ENCODE peak calls at places on chromosomes 2 and 18, in five cellular contexts. R, L, Y, S and E are unnamed samples.

GRCh38 chr18:56641714-56642331 is 3.4 kb upstream of the TXNL1 start:
- DNase-seq in R (no peak), L (no peak), Y (no peak), S (no peak), E (no peak)

GRCh38 chr2:166651080-166651675 is 157.1 kb upstream of the SCN7A start:
- DNase-seq in R (no peak), L (peak), Y (no peak), S (no peak), E (no peak)

GRCh38 chr2:164792316-164793127 is 49.1 kb downstream of the COBLL1 start:
- DNase-seq in R (no peak), L (no peak), Y (no peak), S (no peak), E (no peak)

GRCh38 chr2:241755166-241755565 is 20.7 kb downstream of the D2HGDH start:
- DNase-seq in R (no peak), L (no peak), Y (no peak), S (no peak), E (no peak)

GRCh38 chr2:85769987-85770362 is 16.2 kb downstream of the ATOH8 start:
- DNase-seq in R (no peak), L (no peak), Y (no peak), S (no peak), E (no peak)

GRCh38 chr18:46035701-46036680 is 36.1 kb downstream of the PSTPIP2 start:
- DNase-seq in R (no peak), L (no peak), Y (no peak), S (no peak), E (no peak)

GRCh38 chr2:111898703-111899514 is 502 bp downstream of the MERTK start:
- DNase-seq in R (peak), L (no peak), Y (no peak), S (peak), E (peak)

GRCh38 chr2:188032786-188033185 is 258.9 kb upstream of the GULP1 start:
- DNase-seq in R (no peak), L (no peak), Y (no peak), S (no peak), E (no peak)

GRCh38 chr2:158726906-158727592 is 68.1 kb upstream of the DAPL1 start:
- DNase-seq in R (no peak), L (no peak), Y (no peak), S (no peak), E (no peak)

GRCh38 chr18:74283646-74284045 is 8.1 kb downstream of the CYB5A start:
- DNase-seq in R (no peak), L (no peak), Y (no peak), S (no peak), E (no peak)

GRCh38 chr2:10788855-10789254 is 23.7 kb downstream of the PDIA6 start:
- DNase-seq in R (no peak), L (no peak), Y (no peak), S (no peak), E (no peak)

GRCh38 chr2:237218756-237219155 is 133.1 kb downstream of the COPS8 start:
- DNase-seq in R (no peak), L (no peak), Y (no peak), S (no peak), E (no peak)

GRCh38 chr2:105977212-105977611 is 216.9 kb downstream of the UXS1 start:
- DNase-seq in R (no peak), L (no peak), Y (no peak), S (no peak), E (no peak)

GRCh38 chr18:34077599-34077998 is 147.1 kb downstream of the NOL4 start:
- DNase-seq in R (no peak), L (no peak), Y (no peak), S (no peak), E (no peak)

GRCh38 chr2:99496021-99496420 is 6.2 kb upstream of the REV1 start:
- DNase-seq in R (no peak), L (no peak), Y (no peak), S (no peak), E (no peak)

DNA sequence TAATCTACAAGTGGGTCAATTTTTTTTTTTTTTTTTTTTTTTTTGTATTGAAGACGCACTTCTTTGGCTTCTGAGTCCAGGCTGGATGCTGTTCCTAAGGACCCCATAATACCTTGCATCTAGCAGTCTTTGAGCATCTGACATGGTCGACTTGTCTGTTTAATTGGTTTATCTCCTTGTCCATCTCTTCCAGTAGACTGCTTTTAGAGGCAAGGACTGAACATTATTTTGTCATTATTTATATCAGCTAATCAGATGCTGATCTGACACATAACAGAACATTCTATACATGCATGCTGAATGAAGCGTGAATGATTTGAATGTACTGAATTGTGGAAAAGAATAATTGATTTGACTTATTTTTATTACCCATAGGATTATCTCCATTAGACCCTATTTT is 118.7 kb downstream of the CDH7 start:
- DNase-seq in R (no peak), L (no peak), Y (no peak), S (no peak), E (no peak)
- TF ChIP-seq CTCF in R (no peak), L (no peak), Y (no peak), S (no peak), E (no peak)

GRCh38 chr2:3626118-3626816 is 31.4 kb downstream of the COLEC11 start:
- DNase-seq in R (no peak), L (no peak), Y (no peak), S (no peak), E (no peak)

GRCh38 chr2:3628241-3628679 is 29.7 kb upstream of the ALLC start:
- DNase-seq in R (no peak), L (no peak), Y (no peak), S (no peak), E (peak)

GRCh38 chr2:3627500-3628100 is 30.4 kb upstream of the ALLC start:
- DNase-seq in R (no peak), L (no peak), Y (no peak), S (no peak), E (no peak)

GRCh38 chr2:3625186-3625585 is 30.3 kb downstream of the COLEC11 start:
- DNase-seq in R (peak), L (no peak), Y (no peak), S (no peak), E (no peak)

GRCh38 chr2:3626817-3627499 is 31.0 kb upstream of the ALLC start:
- DNase-seq in R (no peak), L (no peak), Y (no peak), S (no peak), E (peak)
- TF ChIP-seq CTCF in R (no peak), L (no peak), Y (no peak), S (no peak), E (no peak)

GRCh38 chr2:79982445-79982844 is 322.1 kb downstream of the LRRTM1 start:
- DNase-seq in R (no peak), L (peak), Y (no peak), S (peak), E (no peak)
- TF ChIP-seq CTCF in R (no peak), L (peak), Y (no peak), S (peak), E (no peak)

GRCh38 chr2:133438026-133438425 is 130.2 kb downstream of the NCKAP5 start:
- DNase-seq in R (no peak), L (no peak), Y (no peak), S (no peak), E (no peak)

GRCh38 chr2:133439281-133439920 is 128.9 kb downstream of the NCKAP5 start:
- DNase-seq in R (no peak), L (no peak), Y (no peak), S (no peak), E (no peak)

GRCh38 chr2:133433455-133434451 is 134.5 kb downstream of the NCKAP5 start:
- DNase-seq in R (no peak), L (no peak), Y (no peak), S (no peak), E (no peak)

GRCh38 chr2:133431289-133431688 is 137.0 kb downstream of the NCKAP5 start:
- DNase-seq in R (no peak), L (peak), Y (no peak), S (no peak), E (no peak)

DNA sequence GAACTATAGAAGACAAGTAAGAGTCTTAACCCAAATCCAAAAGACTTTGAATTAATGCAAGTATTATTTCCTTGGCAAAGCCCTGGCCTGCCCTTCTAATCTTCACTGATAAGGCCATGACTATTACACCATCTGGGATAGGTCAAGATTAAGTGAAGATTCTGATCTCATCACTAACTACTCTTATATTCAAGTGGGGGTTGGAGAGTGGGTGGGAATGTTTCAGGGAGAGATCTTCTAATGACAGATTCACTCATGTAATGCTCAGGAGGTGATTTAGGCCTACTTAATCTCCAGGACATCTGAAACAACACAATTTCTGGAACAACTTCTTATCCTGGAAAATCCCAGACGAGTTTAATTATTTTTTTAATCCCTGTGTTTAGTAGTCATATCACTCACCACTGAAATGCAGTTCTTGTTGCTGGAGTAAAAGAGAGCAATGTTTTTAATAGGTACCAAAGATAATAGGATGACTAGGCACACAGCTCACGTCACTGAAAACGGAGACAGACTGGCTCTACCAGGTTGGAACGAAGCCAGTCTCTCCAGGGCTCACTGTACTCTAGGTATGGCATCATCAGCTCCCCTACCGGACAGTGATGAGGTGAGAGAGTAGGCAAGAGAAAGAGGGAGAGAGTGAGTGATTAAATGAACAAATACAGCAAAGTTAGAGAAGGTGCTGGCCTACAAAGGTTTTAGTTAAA is 133.1 kb downstream of the NCKAP5 start:
- DNase-seq in R (no peak), L (peak), Y (peak), S (no peak), E (no peak)
- TF ChIP-seq CTCF in R (no peak), L (no peak), Y (no peak), S (no peak), E (no peak)